ENCODE peak calls at places on chromosomes 2 and 18, in ten cellular contexts. One of them, this sample, is unnamed.

GRCh38 chr2:205687018-205687956 is 5.0 kb downstream of the NRP2 start:
- DNase-seq in heart right ventricle: no peak
- DNase-seq in COR-L47: no peak
- DNase-seq in body of pancreas: no peak
- DNase-seq in T-helper 17 cell: no peak
- DNase-seq in NCI-H1417: no peak
- DNase-seq in fibroblast of pulmonary artery: no peak
- DNase-seq in mesothelial cell of epicardium: no peak
- DNase-seq in NCI-H526 treated with DMSO at 0.1 percent for 48 hours: no peak
- DNase-seq in stimulated activated naive CD8-positive, alpha-beta T cell treated with anti-CD3 and anti-CD28 coated beads, Interleukin-15, Interleukin-2, amounts not matched to agents 100 U/mL and 50 U/mL, for 24 hours: no peak
- DNase-seq in this sample: no peak

GRCh38 chr18:48915621-48916425 is 34.9 kb downstream of the SMAD7 start:
- DNase-seq in heart right ventricle: no peak
- DNase-seq in body of pancreas: no peak
- DNase-seq in fibroblast of pulmonary artery: no peak
- DNase-seq in NCI-H1417: no peak
- DNase-seq in COR-L47: no peak
- DNase-seq in stimulated activated naive CD8-positive, alpha-beta T cell treated with anti-CD3 and anti-CD28 coated beads, Interleukin-15, Interleukin-2, amounts not matched to agents 100 U/mL and 50 U/mL, for 24 hours: no peak
- DNase-seq in mesothelial cell of epicardium: no peak
- DNase-seq in NCI-H526 treated with DMSO at 0.1 percent for 48 hours: no peak
- DNase-seq in T-helper 17 cell: no peak
- DNase-seq in this sample: no peak

GRCh38 chr2:24813645-24814257 is 20.5 kb downstream of the CENPO start:
- DNase-seq in COR-L47: no peak
- DNase-seq in heart right ventricle: no peak
- DNase-seq in mesothelial cell of epicardium: no peak
- DNase-seq in T-helper 17 cell: no peak
- DNase-seq in NCI-H1417: no peak
- DNase-seq in body of pancreas: no peak
- DNase-seq in NCI-H526 treated with DMSO at 0.1 percent for 48 hours: no peak
- DNase-seq in stimulated activated naive CD8-positive, alpha-beta T cell treated with anti-CD3 and anti-CD28 coated beads, Interleukin-15, Interleukin-2, amounts not matched to agents 100 U/mL and 50 U/mL, for 24 hours: no peak
- DNase-seq in fibroblast of pulmonary artery: no peak
- DNase-seq in this sample: no peak

GRCh38 chr2:224895377-224895776 is 146.9 kb downstream of the DOCK10 start:
- DNase-seq in COR-L47: no peak
- DNase-seq in fibroblast of pulmonary artery: no peak
- DNase-seq in mesothelial cell of epicardium: no peak
- DNase-seq in heart right ventricle: no peak
- DNase-seq in NCI-H1417: no peak
- DNase-seq in body of pancreas: no peak
- DNase-seq in T-helper 17 cell: no peak
- DNase-seq in NCI-H526 treated with DMSO at 0.1 percent for 48 hours: no peak
- DNase-seq in stimulated activated naive CD8-positive, alpha-beta T cell treated with anti-CD3 and anti-CD28 coated beads, Interleukin-15, Interleukin-2, amounts not matched to agents 100 U/mL and 50 U/mL, for 24 hours: no peak
- DNase-seq in this sample: no peak

GRCh38 chr2:218858671-218859555 is 692 bp upstream of the WNT6 start:
- DNase-seq in stimulated activated naive CD8-positive, alpha-beta T cell treated with anti-CD3 and anti-CD28 coated beads, Interleukin-15, Interleukin-2, amounts not matched to agents 100 U/mL and 50 U/mL, for 24 hours: no peak
- DNase-seq in COR-L47: no peak
- DNase-seq in T-helper 17 cell: no peak
- DNase-seq in heart right ventricle: no peak
- DNase-seq in body of pancreas: no peak
- DNase-seq in fibroblast of pulmonary artery: no peak
- DNase-seq in mesothelial cell of epicardium: no peak
- DNase-seq in NCI-H526 treated with DMSO at 0.1 percent for 48 hours: no peak
- DNase-seq in NCI-H1417: no peak
- DNase-seq in this sample: no peak

GRCh38 chr2:58871469-58872142 is 630.5 kb upstream of the FANCL start:
- DNase-seq in stimulated activated naive CD8-positive, alpha-beta T cell treated with anti-CD3 and anti-CD28 coated beads, Interleukin-15, Interleukin-2, amounts not matched to agents 100 U/mL and 50 U/mL, for 24 hours: no peak
- DNase-seq in T-helper 17 cell: no peak
- DNase-seq in NCI-H1417: no peak
- DNase-seq in mesothelial cell of epicardium: no peak
- DNase-seq in heart right ventricle: no peak
- DNase-seq in body of pancreas: no peak
- DNase-seq in NCI-H526 treated with DMSO at 0.1 percent for 48 hours: no peak
- DNase-seq in fibroblast of pulmonary artery: no peak
- DNase-seq in COR-L47: no peak
- DNase-seq in this sample: no peak

GRCh38 chr2:236794558-236794957 is 224.9 kb downstream of the ACKR3 start:
- DNase-seq in fibroblast of pulmonary artery: no peak
- DNase-seq in mesothelial cell of epicardium: no peak
- DNase-seq in COR-L47: no peak
- DNase-seq in NCI-H1417: no peak
- DNase-seq in body of pancreas: no peak
- DNase-seq in T-helper 17 cell: no peak
- DNase-seq in NCI-H526 treated with DMSO at 0.1 percent for 48 hours: no peak
- DNase-seq in stimulated activated naive CD8-positive, alpha-beta T cell treated with anti-CD3 and anti-CD28 coated beads, Interleukin-15, Interleukin-2, amounts not matched to agents 100 U/mL and 50 U/mL, for 24 hours: no peak
- DNase-seq in heart right ventricle: no peak
- DNase-seq in this sample: no peak

GRCh38 chr2:101704046-101704466 is 6.5 kb downstream of the MAP4K4 start:
- DNase-seq in mesothelial cell of epicardium: no peak
- DNase-seq in fibroblast of pulmonary artery: peak
- DNase-seq in COR-L47: no peak
- DNase-seq in NCI-H1417: no peak
- DNase-seq in body of pancreas: no peak
- DNase-seq in T-helper 17 cell: no peak
- DNase-seq in heart right ventricle: no peak
- DNase-seq in stimulated activated naive CD8-positive, alpha-beta T cell treated with anti-CD3 and anti-CD28 coated beads, Interleukin-15, Interleukin-2, amounts not matched to agents 100 U/mL and 50 U/mL, for 24 hours: no peak
- DNase-seq in NCI-H526 treated with DMSO at 0.1 percent for 48 hours: no peak
- DNase-seq in this sample: no peak

GRCh38 chr2:105600602-105600948 is 144.1 kb upstream of the NCK2 start:
- DNase-seq in heart right ventricle: no peak
- DNase-seq in mesothelial cell of epicardium: no peak
- DNase-seq in fibroblast of pulmonary artery: no peak
- DNase-seq in body of pancreas: no peak
- DNase-seq in COR-L47: no peak
- DNase-seq in T-helper 17 cell: no peak
- DNase-seq in stimulated activated naive CD8-positive, alpha-beta T cell treated with anti-CD3 and anti-CD28 coated beads, Interleukin-15, Interleukin-2, amounts not matched to agents 100 U/mL and 50 U/mL, for 24 hours: no peak
- DNase-seq in NCI-H526 treated with DMSO at 0.1 percent for 48 hours: peak
- DNase-seq in NCI-H1417: no peak
- DNase-seq in this sample: no peak

GRCh38 chr2:239109916-239110545 is 262.1 kb downstream of the TWIST2 start:
- DNase-seq in T-helper 17 cell: no peak
- DNase-seq in COR-L47: no peak
- DNase-seq in NCI-H526 treated with DMSO at 0.1 percent for 48 hours: no peak
- DNase-seq in mesothelial cell of epicardium: no peak
- DNase-seq in NCI-H1417: no peak
- DNase-seq in fibroblast of pulmonary artery: no peak
- DNase-seq in heart right ventricle: no peak
- DNase-seq in body of pancreas: no peak
- DNase-seq in stimulated activated naive CD8-positive, alpha-beta T cell treated with anti-CD3 and anti-CD28 coated beads, Interleukin-15, Interleukin-2, amounts not matched to agents 100 U/mL and 50 U/mL, for 24 hours: no peak
- DNase-seq in this sample: no peak

GRCh38 chr2:85768713-85769112 is 14.9 kb downstream of the ATOH8 start:
- DNase-seq in T-helper 17 cell: no peak
- DNase-seq in mesothelial cell of epicardium: no peak
- DNase-seq in body of pancreas: peak
- DNase-seq in NCI-H1417: peak
- DNase-seq in heart right ventricle: peak
- DNase-seq in NCI-H526 treated with DMSO at 0.1 percent for 48 hours: no peak
- DNase-seq in stimulated activated naive CD8-positive, alpha-beta T cell treated with anti-CD3 and anti-CD28 coated beads, Interleukin-15, Interleukin-2, amounts not matched to agents 100 U/mL and 50 U/mL, for 24 hours: no peak
- DNase-seq in fibroblast of pulmonary artery: peak
- DNase-seq in COR-L47: peak
- DNase-seq in this sample: peak